ENCODE peak calls at places on chromosomes 11 and 22, in four cellular contexts. R, U, F and S are unnamed samples.

GRCh38 chr22:28411125-28411524 is 268.5 kb downstream of the TTC28 start:
- DNase-seq in R (no peak), F (no peak), U (no peak), S (peak)

GRCh38 chr11:64121637-64122410 is 44.1 kb downstream of the MACROD1 start:
- DNase-seq in F (no peak), R (no peak), U (peak), S (peak)

GRCh38 chr11:3109921-3110706 is 52.9 kb upstream of the CARS1 start:
- DNase-seq in F (peak), R (no peak), U (no peak), S (peak)

GRCh38 chr11:34266987-34267386 is 90.8 kb downstream of the ABTB2 start:
- DNase-seq in F (no peak), U (no peak), R (no peak), S (peak)

GRCh38 chr11:104467414-104467813 is 303.5 kb upstream of the PDGFD start:
- DNase-seq in U (no peak), R (no peak), F (no peak), S (peak)

GRCh38 chr11:17765381-17766359 is 31.1 kb downstream of the KCNC1 start:
- DNase-seq in F (no peak), U (no peak), R (no peak), S (no peak)

GRCh38 chr11:112042161-112042960 is 17.2 kb downstream of the DLAT start:
- DNase-seq in U (no peak), R (no peak), F (no peak), S (peak)

GRCh38 chr11:118953265-118953664 is 2.8 kb upstream of the UPK2 start:
- DNase-seq in R (no peak), U (no peak), F (no peak), S (no peak)

GRCh38 chr11:68445531-68446035 is 15.0 kb upstream of the PPP6R3 start:
- DNase-seq in R (no peak), U (no peak), F (no peak), S (no peak)

GRCh38 chr11:14764899-14765527 is 121.4 kb downstream of the PDE3B start:
- DNase-seq in R (no peak), F (no peak), U (no peak), S (peak)

GRCh38 chr11:111733009-111733408 is 33.2 kb downstream of the PPP2R1B start:
- DNase-seq in R (no peak), F (no peak), U (no peak), S (peak)

GRCh38 chr11:59658036-59658435 is 10.8 kb downstream of the PATL1 start:
- DNase-seq in F (no peak), U (no peak), R (no peak), S (no peak)

GRCh38 chr22:39610246-39610645 is 39.7 kb downstream of the CACNA1I start:
- DNase-seq in R (no peak), U (no peak), F (no peak), S (no peak)

GRCh38 chr22:19610518-19611253 is 86.5 kb upstream of the CLDN5 start:
- DNase-seq in R (no peak), U (no peak), F (peak), S (no peak)

GRCh38 chr11:124123587-124123986 is 8.3 kb downstream of the VWA5A start:
- DNase-seq in F (no peak), U (no peak), R (no peak), S (no peak)

GRCh38 chr11:28566643-28567042 is 458.5 kb downstream of the METTL15 start:
- DNase-seq in R (no peak), F (no peak), U (peak), S (peak)

GRCh38 chr11:132790466-132790865 is 741.8 kb downstream of the OPCML start:
- DNase-seq in U (no peak), F (no peak), R (no peak), S (no peak)

GRCh38 chr11:69292221-69292648 is 1.7 kb upstream of the MYEOV start:
- DNase-seq in U (no peak), F (peak), R (peak), S (peak)

GRCh38 chr11:102733232-102733875 is 8.6 kb upstream of the MMP8 start:
- DNase-seq in U (peak), F (peak), R (no peak), S (peak)

GRCh38 chr11:29616611-29617010 is 400.2 kb downstream of the KCNA4 start:
- DNase-seq in U (no peak), F (no peak), R (no peak), S (no peak)

GRCh38 chr11:100681064-100681502 is 6.0 kb upstream of the ARHGAP42 start:
- DNase-seq in R (no peak), F (peak), U (peak), S (no peak)

GRCh38 chr22:44519895-44520294 is 21.9 kb upstream of the RTL6 start:
- DNase-seq in U (no peak), R (no peak), F (no peak), S (no peak)

GRCh38 chr22:17140826-17141771 is 18.0 kb downstream of the HDHD5 start:
- DNase-seq in R (no peak), F (no peak), U (no peak), S (no peak)

GRCh38 chr11:32434387-32435151 is 770 bp downstream of the WT1 start:
- DNase-seq in U (no peak), R (no peak), F (no peak), S (peak)